ENCODE peak calls at places on chromosomes 5 and 9, in four cellular contexts. A, Z, W and M are unnamed samples.

GRCh38 chr5:97182571-97183099 is 412 bp downstream of the RIOK2 start:
- DNase-seq in A (no peak), Z (no peak), W (no peak), M (no peak)

GRCh38 chr5:160799160-160799559 is 52.9 kb downstream of the ATP10B start:
- DNase-seq in A (no peak), Z (no peak), W (no peak), M (no peak)

GRCh38 chr9:129823163-129823933 is 588 bp downstream of the TOR1A start:
- DNase-seq in A (no peak), Z (no peak), W (no peak), M (peak; percentile 24)

GRCh38 chr5:96312383-96312782 is 120.7 kb downstream of the PCSK1 start:
- DNase-seq in A (no peak), Z (no peak), W (no peak), M (no peak)

GRCh38 chr9:109143881-109144562 is 23.0 kb downstream of the FRRS1L start:
- DNase-seq in A (no peak), Z (peak; percentile 31), W (peak; percentile 27), M (no peak)

GRCh38 chr5:97042981-97043380 is 99.4 kb downstream of the LIX1 start:
- DNase-seq in A (no peak), Z (no peak), W (no peak), M (no peak)

GRCh38 chr9:126483468-126484056 is 130.2 kb upstream of the LMX1B start:
- DNase-seq in A (no peak), Z (no peak), W (no peak), M (no peak)

GRCh38 chr5:3596261-3596825 is 711 bp downstream of the IRX1 start:
- DNase-seq in A (no peak), Z (no peak), W (no peak), M (no peak)

GRCh38 chr9:36880075-36880474 is 154.0 kb downstream of the PAX5 start:
- DNase-seq in A (no peak), Z (no peak), W (no peak), M (no peak)

GRCh38 chr5:32612134-32612888 is 27.0 kb downstream of the SUB1 start:
- DNase-seq in A (no peak), Z (no peak), W (no peak), M (no peak)

GRCh38 chr9:133619791-133620190 is 10.6 kb upstream of the FAM163B start:
- DNase-seq in A (no peak), Z (no peak), W (no peak), M (no peak)

GRCh38 chr5:14464101-14464500 is 117.5 kb upstream of the OTULINL start:
- DNase-seq in A (no peak), Z (no peak), W (no peak), M (no peak)

GRCh38 chr9:121741198-121741918 is 89.9 kb downstream of the DAB2IP start:
- DNase-seq in A (no peak), Z (no peak), W (no peak), M (no peak)

GRCh38 chr9:20683351-20684034 is 566 bp upstream of the FOCAD start:
- DNase-seq in A (peak; percentile 44), Z (no peak), W (peak; percentile 22), M (peak; percentile 46)

GRCh38 chr5:66864240-66864884 is 268.2 kb downstream of the MAST4 start:
- DNase-seq in A (peak; percentile 5), Z (peak; percentile 39), W (peak; percentile 40), M (no peak)

GRCh38 chr9:71364196-71364955 is 243.0 kb upstream of the TRPM3 start:
- DNase-seq in A (peak; percentile 47), Z (no peak), W (no peak), M (no peak)

GRCh38 chr9:32928912-32929311 is 72.5 kb downstream of the APTX start:
- DNase-seq in A (no peak), Z (no peak), W (no peak), M (no peak)